ENCODE peak calls at places on chromosomes 13 and 19, in nine cellular contexts. P, Z, S, D, M, Q, W, T and Y are unnamed samples.

GRCh38 chr13:19862511-19863313 is 737 bp downstream of the ZMYM5 start:
- DNase-seq in M (peak; percentile 28), S (no peak), T (peak; percentile 69), Z (peak; percentile 35), Q (no peak), P (peak; percentile 1), W (peak; percentile 25), D (no peak), Y (no peak)

GRCh38 chr19:50928841-50929240 is 17.6 kb upstream of the KLK4 start:
- DNase-seq in T (no peak), P (no peak), M (no peak), W (no peak), Q (no peak), S (no peak), Z (no peak), D (no peak), Y (no peak)

GRCh38 chr13:48808689-48809088 is 155.0 kb downstream of the CYSLTR2 start:
- DNase-seq in Z (no peak), Q (no peak), D (no peak), W (peak; percentile 39), S (no peak), T (no peak), M (peak; percentile 61), P (peak; percentile 83), Y (no peak)

GRCh38 chr13:103805771-103806170 is 739.6 kb upstream of the SLC10A2 start:
- DNase-seq in D (no peak), Q (no peak), Z (no peak), M (no peak), W (no peak), T (no peak), S (no peak), P (no peak), Y (no peak)

GRCh38 chr19:58581227-58582141 is 8.3 kb upstream of the MZF1 start:
- DNase-seq in D (no peak), T (peak; percentile 85), W (peak; percentile 90), P (peak; percentile 85), Q (peak; percentile 90), M (peak; percentile 90), S (no peak), Z (peak; percentile 89), Y (peak; percentile 54)

GRCh38 chr19:51595776-51596175 is 24.7 kb downstream of the ZNF175 start:
- DNase-seq in D (no peak), Z (no peak), M (no peak), Q (no peak), T (peak; percentile 51), W (no peak), P (no peak), S (no peak), Y (no peak)

GRCh38 chr19:45253396-45254027 is 2.4 kb downstream of the MARK4 start:
- DNase-seq in T (no peak), Q (no peak), Z (no peak), W (peak; percentile 30), M (peak; percentile 32), S (no peak), P (peak; percentile 16), D (peak; percentile 21), Y (no peak)

GRCh38 chr13:25172303-25172630 is 179 bp upstream of the AMER2 start:
- DNase-seq in W (no peak), P (no peak), Q (no peak), S (no peak), Z (no peak), M (no peak), D (no peak), T (no peak), Y (no peak)

GRCh38 chr19:54573330-54573872 is at the start of gene LILRA2:
- DNase-seq in Q (peak; percentile 71), M (no peak), T (peak; percentile 67), W (no peak), D (no peak), S (no peak), Z (peak; percentile 29), P (no peak), Y (no peak)

GRCh38 chr19:41269055-41269454 is 4.9 kb downstream of the HNRNPUL1 start:
- DNase-seq in S (no peak), Q (no peak), M (no peak), P (no peak), Z (no peak), D (no peak), T (no peak), W (no peak), Y (no peak)

GRCh38 chr13:44300895-44301638 is 72.6 kb upstream of the SERP2 start:
- DNase-seq in P (peak; percentile 61), M (peak; percentile 86), T (peak; percentile 81), Z (peak; percentile 67), D (peak; percentile 93), Q (peak; percentile 44), W (peak; percentile 83), S (no peak), Y (peak; percentile 85)

GRCh38 chr13:22594041-22594440 is 586.7 kb upstream of the SGCG start:
- DNase-seq in P (no peak), Q (no peak), D (no peak), T (no peak), S (no peak), M (no peak), Z (no peak), W (no peak), Y (no peak)

GRCh38 chr13:31945202-31945978 is 86.2 kb upstream of the FRY start:
- DNase-seq in Z (peak; percentile 58), T (no peak), D (peak; percentile 89), M (peak; percentile 79), S (peak; percentile 19), Q (no peak), P (peak; percentile 60), W (peak; percentile 68), Y (peak; percentile 52)

GRCh38 chr13:40518481-40518882 is 148.0 kb downstream of the FOXO1 start:
- DNase-seq in P (no peak), W (no peak), T (no peak), Q (no peak), D (peak; percentile 47), Z (no peak), M (no peak), S (no peak), Y (no peak)

GRCh38 chr19:29576043-29576442 is 30.0 kb upstream of the POP4 start:
- DNase-seq in Q (no peak), T (no peak), D (no peak), W (no peak), P (no peak), S (no peak), Z (no peak), M (no peak), Y (no peak)

GRCh38 chr19:3773814-3774515 is 1.9 kb upstream of the RAX2 start:
- DNase-seq in M (no peak), D (no peak), Z (no peak), T (no peak), Q (no peak), P (no peak), W (no peak), S (no peak), Y (no peak)

DNA sequence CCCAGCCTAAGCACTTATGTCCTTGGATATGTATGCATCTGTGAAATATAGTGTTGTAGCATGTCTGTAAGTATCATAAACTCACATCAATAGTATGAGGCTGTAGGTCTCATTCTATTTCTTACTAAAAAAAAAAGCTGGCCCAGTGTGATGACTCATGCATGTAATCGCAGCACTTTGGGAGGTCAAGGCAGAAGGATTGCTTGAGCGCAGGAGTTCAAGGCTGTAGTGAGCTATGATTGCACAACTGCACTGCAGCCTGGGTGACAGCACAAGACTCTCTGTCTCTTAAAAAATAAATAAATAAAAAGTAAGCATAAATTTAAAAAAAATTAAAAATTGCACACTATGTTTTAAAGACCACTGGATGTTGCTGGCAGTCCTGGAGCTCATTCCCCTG is 79.1 kb upstream of the SPATA13 start:
- DNase-seq in Q (no peak), P (peak; percentile 13), T (peak; percentile 37), M (peak; percentile 69), W (peak; percentile 40), D (no peak), Z (no peak), S (no peak), Y (no peak)
- TF ChIP-seq CTCF in Q (no peak), P (no peak), T (no peak), M (no peak), W (no peak), D (no peak), Z (no peak), S (no peak), Y (no peak)

DNA sequence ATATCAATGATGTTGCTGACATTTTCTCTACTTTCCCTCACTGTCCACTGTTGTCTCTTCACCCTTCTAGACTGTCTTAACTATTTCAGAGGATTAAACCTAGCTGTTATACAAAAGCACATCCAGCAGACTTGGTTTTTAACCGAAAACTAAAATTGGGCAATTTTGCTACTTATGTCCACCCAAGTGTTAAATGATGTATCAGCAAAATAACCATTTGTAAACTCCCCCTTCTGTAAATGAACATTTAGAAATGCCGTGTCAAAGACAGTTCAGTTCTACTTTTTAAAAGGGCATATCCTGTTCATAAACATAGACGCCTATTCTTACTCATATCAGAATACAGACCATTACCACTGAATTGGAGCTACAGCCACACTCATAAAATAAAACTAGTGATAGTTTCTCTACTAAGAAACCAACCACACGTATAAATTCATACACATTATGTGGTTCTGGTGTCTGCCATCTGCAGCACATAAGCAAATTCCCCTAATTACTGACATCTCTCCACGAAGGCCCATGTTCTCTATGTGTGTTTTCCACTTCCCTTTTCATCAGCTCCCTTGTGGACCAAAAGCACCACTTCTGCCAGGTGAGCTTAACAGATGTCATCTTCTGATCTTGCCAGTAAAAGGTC is 1091.8 kb downstream of the PCDH9 start:
- DNase-seq in Q (no peak), W (no peak), S (no peak), M (no peak), P (no peak), D (no peak), T (no peak), Z (no peak), Y (no peak)
- H3K4me3 ChIP-seq in Q (no peak overlapping the region), W (no peak overlapping the region), S (no peak overlapping the region), M (no peak overlapping the region), P (no peak overlapping the region), D (no peak overlapping the region), T (no peak overlapping the region), Z (no peak overlapping the region), Y (no peak overlapping the region)

GRCh38 chr19:31357315-31357673 is 8.1 kb upstream of the TSHZ3 start:
- DNase-seq in S (no peak), W (no peak), Z (no peak), D (no peak), Q (no peak), T (no peak), P (no peak), M (no peak), Y (no peak)
- TF ChIP-seq CTCF in S (no peak), W (no peak), Z (no peak), D (no peak), Q (no peak), T (no peak), P (no peak), M (no peak), Y (no peak)

GRCh38 chr13:107884564-107884963 is 330.8 kb downstream of the LIG4 start:
- DNase-seq in Q (no peak), D (no peak), W (no peak), Z (no peak), S (no peak), P (no peak), M (no peak), T (no peak), Y (no peak)
- H3K4me3 ChIP-seq in Q (no peak overlapping the region), D (no peak overlapping the region), W (no peak overlapping the region), Z (no peak overlapping the region), S (no peak overlapping the region), P (no peak overlapping the region), M (no peak overlapping the region), T (no peak overlapping the region), Y (no peak overlapping the region)